ENCODE peak calls at places on chromosome 20, in five cellular contexts. S, E, J, R and K are unnamed samples.

GRCh38 chr20:8509809-8510208 is 377.7 kb downstream of the PLCB1 start:
- DNase-seq in S (no peak), E (no peak), J (no peak), R (no peak), K (no peak)

GRCh38 chr20:39376788-39377187 is 414.6 kb downstream of the DHX35 start:
- DNase-seq in S (no peak), E (no peak), J (no peak), R (no peak), K (no peak)

GRCh38 chr20:7291319-7291943 is 523.9 kb downstream of the BMP2 start:
- DNase-seq in S (no peak), E (no peak), J (no peak), R (no peak), K (peak; percentile 31)

GRCh38 chr20:34540596-34541263 is 17.8 kb upstream of the MAP1LC3A start:
- DNase-seq in S (no peak), E (no peak), J (no peak), R (no peak), K (no peak)

GRCh38 chr20:4819901-4820300 is 98.2 kb downstream of the PRND start:
- DNase-seq in S (no peak), E (no peak), J (no peak), R (no peak), K (no peak)

GRCh38 chr20:43752561-43753301 is 25.9 kb upstream of the GTSF1L start:
- DNase-seq in S (no peak), E (peak; percentile 94), J (no peak), R (no peak), K (no peak)

GRCh38 chr20:32509639-32510066 is 75.5 kb downstream of the NOL4L start:
- DNase-seq in S (no peak), E (no peak), J (peak; percentile 10), R (no peak), K (peak; percentile 26)

GRCh38 chr20:41848180-41848579 is 230.0 kb upstream of the CHD6 start:
- DNase-seq in S (no peak), E (no peak), J (no peak), R (no peak), K (no peak)

GRCh38 chr20:18001131-18001921 is 32.5 kb downstream of the MGME1 start:
- DNase-seq in S (no peak), E (peak; percentile 85), J (peak; percentile 89), R (no peak), K (no peak)

GRCh38 chr20:9889270-9889981 is 50.5 kb upstream of the PAK5 start:
- DNase-seq in S (no peak), E (no peak), J (no peak), R (no peak), K (no peak)

GRCh38 chr20:56783826-56784225 is 154.7 kb downstream of the TFAP2C start:
- DNase-seq in S (no peak), E (no peak), J (no peak), R (no peak), K (no peak)

GRCh38 chr20:50416269-50416863 is 93.8 kb upstream of the PTPN1 start:
- DNase-seq in S (no peak), E (no peak), J (no peak), R (no peak), K (no peak)

GRCh38 chr20:59585714-59586404 is 18.5 kb upstream of the PHACTR3 start:
- DNase-seq in S (no peak), E (no peak), J (no peak), R (no peak), K (no peak)

GRCh38 chr20:56788041-56788670 is 159.1 kb downstream of the TFAP2C start:
- DNase-seq in S (no peak), E (peak; percentile 98), J (peak; percentile 88), R (no peak), K (no peak)

GRCh38 chr20:16349518-16350295 is 223.5 kb downstream of the KIF16B start:
- DNase-seq in S (no peak), E (no peak), J (no peak), R (no peak), K (no peak)

GRCh38 chr20:4195499-4195898 is 180.1 kb upstream of the RNF24 start:
- DNase-seq in S (no peak), E (peak; percentile 31), J (no peak), R (peak; percentile 19), K (peak; percentile 63)

GRCh38 chr20:37940161-37940560 is 37.2 kb downstream of the VSTM2L start:
- DNase-seq in S (no peak), E (no peak), J (no peak), R (no peak), K (peak; percentile 19)

GRCh38 chr20:33791959-33792597 is 19.1 kb upstream of the CHMP4B start:
- DNase-seq in S (no peak), E (peak; percentile 45), J (no peak), R (peak; percentile 31), K (peak; percentile 64)

GRCh38 chr20:13791562-13792459 is 7.0 kb downstream of the NDUFAF5 start:
- DNase-seq in S (no peak), E (no peak), J (no peak), R (no peak), K (no peak)

GRCh38 chr20:43739148-43739749 is 12.4 kb upstream of the GTSF1L start:
- DNase-seq in S (no peak), E (no peak), J (no peak), R (no peak), K (no peak)

GRCh38 chr20:10282930-10283556 is 64.4 kb downstream of the SNAP25 start:
- DNase-seq in S (no peak), E (peak; percentile 39), J (peak; percentile 91), R (no peak), K (no peak)

GRCh38 chr20:10555865-10556308 is 117.9 kb downstream of the JAG1 start:
- DNase-seq in S (no peak), E (peak; percentile 64), J (no peak), R (no peak), K (no peak)

GRCh38 chr20:8449120-8449519 is 317.1 kb downstream of the PLCB1 start:
- DNase-seq in S (no peak), E (peak; percentile 35), J (no peak), R (no peak), K (no peak)

GRCh38 chr20:57586370-57586793 is 25.5 kb downstream of the PCK1 start:
- DNase-seq in S (no peak), E (no peak), J (no peak), R (no peak), K (no peak)

GRCh38 chr20:36804425-36804824 is 30.9 kb upstream of the DSN1 start:
- DNase-seq in S (no peak), E (no peak), J (no peak), R (no peak), K (no peak)

GRCh38 chr20:38387953-38388352 is 41.7 kb downstream of the LBP start:
- DNase-seq in S (no peak), E (no peak), J (no peak), R (no peak), K (no peak)

GRCh38 chr20:9999660-10000059 is 35.1 kb upstream of the ANKEF1 start:
- DNase-seq in S (no peak), E (no peak), J (no peak), R (no peak), K (no peak)

GRCh38 chr20:4864292-4864691 is 137.0 kb downstream of the SLC23A2 start:
- DNase-seq in S (no peak), E (peak; percentile 34), J (no peak), R (no peak), K (no peak)

GRCh38 chr20:36847009-36847709 is 28.8 kb upstream of the TLDC2 start:
- DNase-seq in S (no peak), E (peak; percentile 92), J (peak; percentile 95), R (no peak), K (no peak)

GRCh38 chr20:35599776-35600120 is 15.9 kb upstream of the SPAG4 start:
- DNase-seq in S (no peak), E (no peak), J (no peak), R (no peak), K (no peak)

GRCh38 chr20:17644451-17644850 is 37.6 kb downstream of the RRBP1 start:
- DNase-seq in S (no peak), E (no peak), J (peak; percentile 47), R (no peak), K (no peak)

GRCh38 chr20:2706688-2707352 is 14.2 kb downstream of the EBF4 start:
- DNase-seq in S (no peak), E (no peak), J (no peak), R (no peak), K (no peak)

GRCh38 chr20:2708073-2708415 is 15.5 kb downstream of the EBF4 start:
- DNase-seq in S (no peak), E (no peak), J (no peak), R (no peak), K (peak; percentile 27)

GRCh38 chr20:2708665-2709064 is 16.1 kb downstream of the EBF4 start:
- DNase-seq in S (no peak), E (no peak), J (no peak), R (no peak), K (no peak)

GRCh38 chr20:2707353-2708072 is 14.9 kb downstream of the EBF4 start:
- DNase-seq in S (no peak), E (no peak), J (no peak), R (no peak), K (no peak)

GRCh38 chr20:2709205-2709981 is 16.8 kb downstream of the EBF4 start:
- DNase-seq in S (no peak), E (no peak), J (no peak), R (no peak), K (peak; percentile 30)
- H2BK12ac ChIP-seq in S (no peak overlapping the region), E (no peak overlapping the region), J (no peak overlapping the region), R (peak overlapping the region; percentile 84), K (no peak overlapping the region)

GRCh38 chr20:62911701-62912280 is 14.5 kb downstream of the DIDO1 start:
- DNase-seq in S (no peak), E (no peak), J (no peak), R (no peak), K (no peak)
- H3K4me1 ChIP-seq in S (peaks cover 29% of the 10 kb centered on the region), E (peaks cover 11% of the 10 kb centered on the region), J (peaks cover 4% of the 10 kb centered on the region), R (peaks cover 12% of the 10 kb centered on the region), K (peaks cover 4% of the 10 kb centered on the region)

DNA sequence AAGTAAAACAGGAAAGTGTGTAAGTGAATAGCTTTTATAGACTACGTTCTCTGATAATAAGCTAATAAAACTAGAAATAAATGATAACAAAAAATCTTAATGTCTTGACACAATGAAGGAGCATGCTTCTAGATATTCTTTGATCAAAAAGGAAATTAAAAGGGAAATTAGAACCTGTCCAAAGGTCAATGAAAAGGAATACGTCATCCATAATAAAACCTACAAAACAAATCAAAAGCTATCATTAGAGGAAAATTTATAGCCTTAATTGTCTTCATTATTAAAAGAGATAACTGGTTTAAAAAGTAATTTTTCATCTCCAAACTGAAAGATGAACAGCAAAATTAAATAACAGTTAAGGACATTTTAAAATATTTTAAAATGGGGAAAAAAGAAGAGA is 196.3 kb upstream of the BTBD3 start:
- DNase-seq in S (no peak), E (no peak), J (no peak), R (no peak), K (no peak)
- H2BK12ac ChIP-seq in S (no peak overlapping the region), E (no peak overlapping the region), J (no peak overlapping the region), R (no peak overlapping the region), K (no peak overlapping the region)

GRCh38 chr20:46393967-46394366 is 12.4 kb downstream of the ELMO2 start:
- DNase-seq in S (no peak), E (no peak), J (no peak), R (no peak), K (no peak)

GRCh38 chr20:46399401-46399800 is 7.0 kb downstream of the ELMO2 start:
- DNase-seq in S (no peak), E (no peak), J (no peak), R (no peak), K (no peak)

GRCh38 chr20:46394872-46395470 is 11.4 kb downstream of the ELMO2 start:
- DNase-seq in S (no peak), E (no peak), J (no peak), R (no peak), K (no peak)

GRCh38 chr20:46398963-46399362 is 7.5 kb downstream of the ELMO2 start:
- DNase-seq in S (no peak), E (no peak), J (no peak), R (no peak), K (no peak)

GRCh38 chr20:46396052-46396451 is 10.4 kb downstream of the ELMO2 start:
- DNase-seq in S (no peak), E (no peak), J (no peak), R (no peak), K (no peak)
- H3K4me1 ChIP-seq in S (peaks cover 12% of the 10 kb centered on the region), E (no peaks in the 10 kb centered on the region), J (peaks cover 1% of the 10 kb centered on the region), R (no peaks in the 10 kb centered on the region), K (no peaks in the 10 kb centered on the region)